ENCODE peak calls at places on chromosomes 7 and 10, in five cellular contexts. O, L, B, T and U are unnamed samples.

GRCh38 chr10:104521901-104522827 is 118.9 kb upstream of the SORCS3 start:
- DNase-seq in O (no peak), L (no peak), B (no peak), T (no peak), U (no peak)

GRCh38 chr7:96300487-96300886 is 21.4 kb downstream of the SLC25A13 start:
- DNase-seq in O (no peak), L (no peak), B (no peak), T (no peak), U (no peak)

GRCh38 chr10:75663947-75664664 is 232.7 kb downstream of the LRMDA start:
- DNase-seq in O (no peak), L (no peak), B (no peak), T (no peak), U (no peak)

GRCh38 chr7:14888904-14889482 is 13.6 kb downstream of the DGKB start:
- DNase-seq in O (no peak), L (no peak), B (no peak), T (no peak), U (no peak)

GRCh38 chr7:80967536-80968297 is 48.9 kb upstream of the SEMA3C start:
- DNase-seq in O (no peak), L (no peak), B (no peak), T (no peak), U (no peak)

GRCh38 chr10:22712959-22713852 is 1.2 kb downstream of the PIP4K2A start:
- DNase-seq in O (peak), L (no peak), B (peak), T (no peak), U (peak)

GRCh38 chr10:64529003-64529350 is 1007.8 kb downstream of the REEP3 start:
- DNase-seq in O (no peak), L (no peak), B (no peak), T (no peak), U (no peak)

GRCh38 chr10:119643306-119644214 is 7.6 kb upstream of the BAG3 start:
- DNase-seq in O (peak), L (no peak), B (no peak), T (no peak), U (no peak)

GRCh38 chr7:43517464-43517863 is 65.4 kb upstream of the STK17A start:
- DNase-seq in O (no peak), L (no peak), B (no peak), T (no peak), U (no peak)

GRCh38 chr7:121504478-121504877 is 108.4 kb upstream of the FAM3C start:
- DNase-seq in O (no peak), L (no peak), B (no peak), T (no peak), U (no peak)

GRCh38 chr10:74040200-74041126 is 42.5 kb downstream of the VCL start:
- DNase-seq in O (no peak), L (no peak), B (no peak), T (no peak), U (no peak)

GRCh38 chr7:55939514-55940123 is 12.1 kb upstream of the MRPS17 start:
- DNase-seq in O (no peak), L (no peak), B (no peak), T (no peak), U (no peak)

GRCh38 chr10:133273534-133274143 is 3.0 kb downstream of the ADAM8 start:
- DNase-seq in O (peak), L (no peak), B (no peak), T (no peak), U (no peak)

GRCh38 chr7:91233201-91233600 is 31.0 kb upstream of the FZD1 start:
- DNase-seq in O (no peak), L (no peak), B (no peak), T (no peak), U (no peak)

GRCh38 chr10:27285093-27285492 is 44.5 kb upstream of the ACBD5 start:
- DNase-seq in O (no peak), L (no peak), B (no peak), T (no peak), U (peak)

GRCh38 chr7:83148776-83149175 is 13.9 kb downstream of the PCLO start:
- DNase-seq in O (no peak), L (no peak), B (no peak), T (no peak), U (no peak)

GRCh38 chr7:65444899-65445823 is 71.5 kb downstream of the ZNF92 start:
- DNase-seq in O (no peak), L (no peak), B (no peak), T (no peak), U (no peak)

GRCh38 chr7:2804227-2804763 is 39.8 kb downstream of the GNA12 start:
- DNase-seq in O (peak), L (no peak), B (no peak), T (no peak), U (no peak)

GRCh38 chr10:14259696-14260595 is 70.8 kb downstream of the FRMD4A start:
- DNase-seq in O (no peak), L (no peak), B (no peak), T (no peak), U (no peak)

GRCh38 chr7:112502700-112503099 is 21.9 kb downstream of the LSMEM1 start:
- DNase-seq in O (no peak), L (no peak), B (no peak), T (no peak), U (no peak)

GRCh38 chr7:113030489-113030888 is 56.1 kb downstream of the GPR85 start:
- DNase-seq in O (no peak), L (no peak), B (no peak), T (no peak), U (no peak)